ENCODE peak calls at places on chromosome 22, in seven cellular contexts. P is posterior cingulate gyrus; W is activated CD8-positive, alpha-beta memory T cell treated with anti-CD3 and anti-CD28 coated beads for 48 hours; Y is germinal center; J is left colon; H is lung; Q is sciatic nerve. A is an unnamed sample.

GRCh38 chr22:47199261-47199948 is 437.0 kb downstream of the TBC1D22A start:
- DNase-seq in P (no peak), W (no peak), Y (no peak), J (no peak), H (peak; percentile 20), Q (no peak), A (no peak)

GRCh38 chr22:38567531-38568245 is 2.3 kb downstream of the DMC1 start:
- DNase-seq in P (no peak), W (no peak), Y (no peak), J (no peak), H (no peak), Q (no peak), A (no peak)

GRCh38 chr22:36764641-36765040 is 11.3 kb downstream of the IFT27 start:
- DNase-seq in P (no peak), W (no peak), Y (no peak), J (no peak), H (no peak), Q (peak; percentile 10), A (peak; percentile 4)

GRCh38 chr22:30435674-30436126 is 10.1 kb downstream of the MTFP1 start:
- DNase-seq in P (no peak), W (peak; percentile 41), Y (peak; percentile 57), J (peak; percentile 48), H (no peak), Q (no peak), A (no peak)

GRCh38 chr22:22764085-22764484 is 119.7 kb downstream of the GGTLC2 start:
- DNase-seq in P (no peak), W (no peak), Y (no peak), J (no peak), H (no peak), Q (no peak), A (no peak)

GRCh38 chr22:17797721-17798559 is 23.7 kb upstream of the BID start:
- DNase-seq in P (no peak), W (no peak), Y (peak; percentile 79), J (no peak), H (no peak), Q (no peak), A (no peak)

GRCh38 chr22:38724926-38725571 is 19.3 kb downstream of the GTPBP1 start:
- DNase-seq in P (no peak), W (no peak), Y (peak; percentile 57), J (no peak), H (no peak), Q (no peak), A (no peak)

GRCh38 chr22:46070215-46070721 is 80.1 kb upstream of the PPARA start:
- DNase-seq in P (peak; percentile 30), W (no peak), Y (no peak), J (peak; percentile 77), H (peak; percentile 82), Q (peak; percentile 89), A (no peak)

GRCh38 chr22:38471237-38471636 is 3.3 kb downstream of the KDELR3 start:
- DNase-seq in P (no peak), W (no peak), Y (no peak), J (no peak), H (no peak), Q (peak; percentile 44), A (no peak)

GRCh38 chr22:42418811-42419243 is 13.4 kb downstream of the NFAM1 start:
- DNase-seq in P (no peak), W (no peak), Y (no peak), J (no peak), H (no peak), Q (no peak), A (no peak)

GRCh38 chr22:27212617-27213177 is 555.3 kb downstream of the MIAT start:
- DNase-seq in P (no peak), W (no peak), Y (no peak), J (peak; percentile 29), H (peak; percentile 51), Q (peak; percentile 75), A (no peak)